ENCODE peak calls at places on chromosomes 4 and X, in four cellular contexts. J is suprapubic skin, C is sigmoid colon, B is A549. S is an unnamed sample.

GRCh38 chrX:107537815-107538214 is 88.4 kb downstream of the FRMPD3 start:
- DNase-seq in B (peak; percentile 21), J (no peak), C (no peak), S (no peak)

GRCh38 chrX:48466696-48467095 is 3.4 kb downstream of the SLC38A5 start:
- DNase-seq in C (no peak), J (no peak), B (no peak), S (no peak)

GRCh38 chr4:155408796-155409195 is 32.0 kb upstream of the MAP9 start:
- DNase-seq in C (no peak), J (no peak), B (no peak), S (no peak)

GRCh38 chr4:15479913-15480185 is 10.2 kb downstream of the CC2D2A start:
- DNase-seq in B (no peak), C (no peak), J (no peak), S (no peak)

GRCh38 chr4:171561419-171561818 is 251.8 kb upstream of the GALNTL6 start:
- DNase-seq in J (no peak), C (no peak), B (no peak), S (no peak)

GRCh38 chr4:84238247-84239090 is 260.6 kb downstream of the NKX6-1 start:
- DNase-seq in C (no peak), B (no peak), J (no peak), S (no peak)

GRCh38 chrX:123085311-123085940 is 98.7 kb upstream of the GRIA3 start:
- DNase-seq in C (no peak), J (no peak), B (no peak), S (no peak)

GRCh38 chrX:45986971-45987370 is 558.2 kb downstream of the ZNF674 start:
- DNase-seq in B (peak; percentile 1), C (no peak), J (no peak), S (no peak)

GRCh38 chrX:20498851-20499635 is 232.3 kb upstream of the RPS6KA3 start:
- DNase-seq in J (no peak), C (no peak), B (no peak), S (no peak)

GRCh38 chr4:169659736-169660670 is 39.6 kb downstream of the CLCN3 start:
- DNase-seq in B (peak; percentile 72), C (peak; percentile 90), J (peak; percentile 80), S (peak; percentile 78)

GRCh38 chrX:40090050-40090804 is 7.5 kb downstream of the BCOR start:
- DNase-seq in C (no peak), B (no peak), J (no peak), S (peak; percentile 43)

GRCh38 chrX:154724999-154725756 is 25.7 kb downstream of the GAB3 start:
- DNase-seq in J (no peak), C (no peak), B (no peak), S (no peak)

GRCh38 chr4:113673450-113673849 is 88.1 kb downstream of the CAMK2D start:
- DNase-seq in B (no peak), C (no peak), J (no peak), S (peak; percentile 16)

GRCh38 chr4:119034276-119035008 is 101.2 kb upstream of the MYOZ2 start:
- DNase-seq in B (no peak), J (no peak), C (no peak), S (no peak)

GRCh38 chr4:13289391-13289790 is 194.7 kb downstream of the RAB28 start:
- DNase-seq in B (no peak), C (no peak), J (no peak), S (no peak)

GRCh38 chr4:138815811-138816210 is 199.8 kb upstream of the NOCT start:
- DNase-seq in J (no peak), C (no peak), B (no peak), S (no peak)

GRCh38 chr4:65370709-65371108 is 299.6 kb downstream of the EPHA5 start:
- DNase-seq in J (no peak), B (no peak), C (no peak), S (no peak)

GRCh38 chr4:15131551-15131950 is 129.3 kb downstream of the CPEB2 start:
- DNase-seq in B (peak; percentile 22), C (no peak), J (no peak), S (no peak)

GRCh38 chr4:63937961-63938360 is 471.3 kb downstream of the TECRL start:
- DNase-seq in J (no peak), C (peak; percentile 37), B (no peak), S (no peak)

GRCh38 chr4:187019896-187020295 is 296.2 kb upstream of the FAT1 start:
- DNase-seq in J (no peak), C (no peak), B (no peak), S (no peak)

GRCh38 chr4:7323872-7324650 is 110.7 kb downstream of the PSAPL1 start:
- DNase-seq in C (no peak), J (no peak), B (peak; percentile 18), S (no peak)

GRCh38 chr4:20323991-20324390 is 72.3 kb downstream of the SLIT2 start:
- DNase-seq in C (no peak), J (no peak), B (no peak), S (no peak)

GRCh38 chr4:136743238-136743637 is 789.1 kb downstream of the PCDH18 start:
- DNase-seq in J (no peak), C (no peak), B (no peak), S (no peak)

GRCh38 chrX:45063319-45064095 is 137.2 kb downstream of the DIPK2B start:
- DNase-seq in B (no peak), C (no peak), J (no peak), S (no peak)

GRCh38 chr4:96164814-96165351 is 325.0 kb downstream of the PDHA2 start:
- DNase-seq in J (no peak), C (no peak), B (no peak), S (no peak)

GRCh38 chrX:68945603-68946228 is 116.9 kb downstream of the EFNB1 start:
- DNase-seq in B (no peak), J (no peak), C (peak; percentile 30), S (peak; percentile 12)

GRCh38 chrX:68462653-68463052 is 29.4 kb upstream of the OPHN1 start:
- DNase-seq in B (no peak), J (no peak), C (no peak), S (no peak)

GRCh38 chr4:106494066-106494465 is 125.5 kb upstream of the GIMD1 start:
- DNase-seq in J (no peak), B (no peak), C (no peak), S (no peak)

GRCh38 chr4:865572-865971 is 39.6 kb upstream of the CPLX1 start:
- DNase-seq in B (no peak), J (no peak), C (no peak), S (no peak)

GRCh38 chr4:866068-866760 is 40.3 kb upstream of the CPLX1 start:
- DNase-seq in B (no peak), J (no peak), C (no peak), S (no peak)

GRCh38 chr4:865121-865465 is 39.2 kb upstream of the CPLX1 start:
- DNase-seq in B (no peak), C (no peak), J (no peak), S (no peak)

GRCh38 chr4:866761-867390 is 40.9 kb upstream of the CPLX1 start:
- DNase-seq in J (no peak), C (no peak), B (no peak), S (no peak)

DNA sequence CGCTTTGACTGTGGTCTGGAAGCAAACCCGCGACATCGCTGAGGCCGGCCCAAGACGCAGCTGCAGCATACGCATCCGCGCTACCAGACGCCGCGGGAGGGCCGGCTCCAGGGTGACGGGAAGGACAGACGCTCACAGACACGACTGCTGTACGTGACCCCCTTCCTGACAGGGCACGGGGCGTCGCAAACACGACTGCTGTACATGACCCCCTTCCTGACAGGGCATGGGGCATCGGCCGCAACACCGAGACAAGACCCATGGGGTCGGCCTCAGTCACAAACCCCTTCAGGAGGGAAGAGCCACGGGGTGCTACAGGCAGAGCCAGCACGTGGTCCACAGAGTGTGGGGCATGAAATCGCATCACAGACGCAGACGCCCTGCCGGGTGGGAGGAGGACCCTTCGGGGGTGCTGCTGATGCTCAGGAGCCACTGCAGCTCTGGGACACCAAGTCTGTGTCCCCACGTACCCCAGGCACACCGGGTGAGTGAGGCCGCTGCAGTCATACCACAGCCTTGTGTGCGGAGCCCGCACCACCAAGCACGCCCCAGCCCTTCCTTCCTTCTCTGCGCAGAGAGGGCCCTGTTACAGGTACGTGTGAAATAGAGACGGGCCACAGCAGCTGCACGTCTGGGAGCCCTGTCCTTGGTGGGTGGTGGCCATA is 38.7 kb upstream of the CPLX1 start:
- DNase-seq in B (no peak), J (no peak), C (no peak), S (no peak)
- TF ChIP-seq POLR2A in B (no peak), J (no peak), C (no peak), S (no peak)

GRCh38 chr4:42352049-42352448 is 45.2 kb upstream of the SHISA3 start:
- DNase-seq in J (no peak), C (no peak), B (no peak), S (no peak)
- TF ChIP-seq EP300 in J (no peak), C (no peak), B (no peak), S (no peak)

DNA sequence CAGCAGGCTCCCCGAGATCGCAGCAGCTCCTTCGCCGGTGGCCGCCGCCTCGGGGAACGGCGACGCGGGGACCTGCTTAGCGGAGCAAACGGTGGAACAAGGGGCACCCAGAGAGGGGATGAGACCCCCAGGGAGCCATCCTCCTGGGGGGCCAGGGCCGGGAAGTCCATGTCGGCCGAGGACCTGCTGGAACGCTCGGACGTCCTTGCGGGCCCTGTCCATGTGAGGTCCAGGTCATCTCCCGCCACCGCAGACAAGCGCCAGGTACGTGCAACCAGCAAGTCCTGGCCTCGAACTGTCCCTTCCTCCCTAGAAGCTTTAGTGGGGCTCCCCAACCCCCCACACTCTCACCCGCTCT is 156.3 kb downstream of the SOWAHB start:
- DNase-seq in B (no peak), C (no peak), J (no peak), S (no peak)
- H3K4me3 ChIP-seq in B (no peak overlapping the region), C (no peak overlapping the region), J (no peak overlapping the region), S (no peak overlapping the region)

GRCh38 chr4:17510582-17510981 is 1.3 kb downstream of the QDPR start:
- DNase-seq in J (no peak), B (no peak), C (no peak), S (no peak)

GRCh38 chr4:17511950-17512795 is at the start of gene QDPR:
- DNase-seq in J (peak; percentile 84), B (peak; percentile 54), C (peak; percentile 81), S (peak; percentile 85)

GRCh38 chr4:17514865-17515264 is at the start of gene CLRN2:
- DNase-seq in C (no peak), J (no peak), B (no peak), S (no peak)

GRCh38 chr4:17512973-17513665 is 1.2 kb upstream of the QDPR start:
- DNase-seq in C (no peak), B (no peak), J (no peak), S (no peak)

DNA sequence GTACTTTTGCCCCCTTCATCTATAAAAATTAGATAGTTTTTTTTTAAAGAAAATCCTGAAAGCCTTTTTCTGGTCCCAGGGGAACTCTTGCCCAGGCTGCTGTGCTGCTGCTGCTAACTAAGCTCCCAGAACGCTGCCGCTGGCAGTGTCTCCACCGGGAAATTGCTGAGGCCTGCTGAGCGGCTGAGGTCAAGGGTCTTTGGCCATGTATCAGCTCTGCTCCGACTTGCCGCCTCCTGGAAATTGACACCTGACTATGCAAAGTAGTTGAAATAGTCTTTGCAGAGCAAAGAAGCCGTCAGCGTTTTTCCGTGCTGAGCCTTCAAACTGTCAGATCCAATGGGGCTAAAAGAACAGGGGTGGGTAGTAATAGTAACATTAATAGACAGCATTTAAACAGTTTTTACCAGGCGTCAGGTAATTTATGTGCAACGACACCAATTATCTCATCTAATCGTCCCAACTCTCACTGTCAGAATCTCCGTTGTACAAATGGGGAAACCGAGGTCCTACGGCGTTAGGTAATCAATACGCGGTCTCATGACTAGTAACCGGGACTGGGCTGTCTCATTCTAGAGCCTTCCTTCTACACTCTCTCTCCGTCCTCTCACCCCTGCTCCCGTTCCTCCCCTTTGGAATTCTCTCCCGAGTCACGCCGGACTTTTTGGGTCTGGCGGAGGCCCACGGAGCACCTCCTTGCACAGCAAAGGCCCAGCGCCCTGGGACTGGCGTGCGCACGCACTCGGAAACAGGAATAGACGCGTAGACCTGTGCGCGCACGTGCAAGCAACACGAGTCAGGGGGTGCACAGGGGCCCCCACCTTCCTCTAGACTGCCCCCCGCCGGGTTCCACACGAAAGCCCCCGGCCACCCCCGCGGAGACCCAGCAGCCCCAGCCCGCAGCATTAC is 595 bp downstream of the QDPR start:
- DNase-seq in B (peak; percentile 28), J (peak; percentile 75), C (peak; percentile 85), S (peak; percentile 62)
- TF ChIP-seq POLR2A in B (no peak), J (no peak), C (no peak), S (no peak)

S was measured in transverse colon.